ENCODE peak calls at places on chromosomes 2 and 18, in five cellular contexts. P, N, G, E and X are unnamed samples.

GRCh38 chr2:241350878-241351639 is 5.0 kb upstream of the FARP2 start:
- DNase-seq in P (no peak), N (no peak), G (no peak), E (no peak), X (no peak)

GRCh38 chr2:54866868-54867267 is 143.4 kb downstream of the EML6 start:
- DNase-seq in P (no peak), N (no peak), G (no peak), E (no peak), X (no peak)

GRCh38 chr2:198702796-198703195 is 754.9 kb downstream of the SATB2 start:
- DNase-seq in P (no peak), N (no peak), G (no peak), E (no peak), X (no peak)

GRCh38 chr18:32769242-32770180 is 3.3 kb downstream of the KLHL14 start:
- DNase-seq in P (no peak), N (no peak), G (peak), E (peak), X (peak)

GRCh38 chr18:56945171-56945863 is 201.6 kb upstream of the BOD1L2 start:
- DNase-seq in P (no peak), N (no peak), G (no peak), E (no peak), X (no peak)

GRCh38 chr18:27604583-27604982 is 419.5 kb upstream of the CHST9 start:
- DNase-seq in P (no peak), N (no peak), G (no peak), E (no peak), X (no peak)

GRCh38 chr2:211161236-211161635 is 604.8 kb downstream of the CPS1 start:
- DNase-seq in P (no peak), N (no peak), G (no peak), E (no peak), X (no peak)

GRCh38 chr18:59665057-59666007 is 31.9 kb downstream of the CCBE1 start:
- DNase-seq in P (no peak), N (no peak), G (no peak), E (no peak), X (no peak)

GRCh38 chr2:62178741-62179271 is 17.1 kb upstream of the B3GNT2 start:
- DNase-seq in P (no peak), N (peak), G (no peak), E (no peak), X (no peak)

GRCh38 chr2:105654474-105655004 is 90.2 kb upstream of the NCK2 start:
- DNase-seq in P (no peak), N (no peak), G (no peak), E (no peak), X (no peak)

GRCh38 chr2:169916623-169917022 is 89.4 kb downstream of the UBR3 start:
- DNase-seq in P (no peak), N (no peak), G (no peak), E (no peak), X (no peak)

GRCh38 chr2:33577084-33577483 is 22.0 kb downstream of the FAM98A start:
- DNase-seq in P (no peak), N (no peak), G (no peak), E (no peak), X (no peak)

GRCh38 chr2:215178121-215178520 is 39.7 kb upstream of the ABCA12 start:
- DNase-seq in P (no peak), N (no peak), G (no peak), E (no peak), X (no peak)

GRCh38 chr18:21391074-21391673 is 149.1 kb downstream of the GREB1L start:
- DNase-seq in P (no peak), N (no peak), G (no peak), E (no peak), X (no peak)

DNA sequence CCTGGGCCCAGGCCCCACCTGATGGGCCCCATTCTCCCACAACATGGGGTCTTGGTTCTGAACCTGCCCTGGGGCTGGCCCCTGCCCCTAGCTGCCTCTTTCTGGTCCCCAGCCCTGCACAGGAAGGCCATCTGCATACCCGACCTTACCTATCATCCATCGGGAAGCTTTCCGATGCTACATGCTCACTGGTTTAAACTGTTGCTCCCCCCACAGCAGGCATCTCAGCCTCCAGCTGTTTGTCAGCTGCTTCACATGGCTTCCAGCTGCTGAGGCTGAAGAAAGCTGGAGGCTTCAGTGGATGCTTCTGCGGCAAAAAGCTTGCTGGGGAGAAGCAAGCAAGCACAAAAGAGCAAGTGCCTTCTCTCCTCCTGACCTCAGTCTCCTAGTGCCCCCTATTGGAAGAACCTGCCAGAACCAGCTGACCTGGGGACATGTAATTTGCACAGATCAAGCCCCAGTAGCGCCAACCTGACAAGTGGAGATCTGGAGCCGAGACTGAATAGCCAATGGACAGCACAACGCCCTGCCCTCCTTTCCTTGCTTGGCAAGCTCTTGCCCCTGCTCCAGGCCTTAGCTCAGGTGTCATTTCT is 24.1 kb upstream of the RHOB start:
- DNase-seq in P (peak), N (no peak), G (no peak), E (no peak), X (no peak)
- TF ChIP-seq CTCF in P (no peak), N (no peak), G (no peak), E (no peak), X (peak)

DNA sequence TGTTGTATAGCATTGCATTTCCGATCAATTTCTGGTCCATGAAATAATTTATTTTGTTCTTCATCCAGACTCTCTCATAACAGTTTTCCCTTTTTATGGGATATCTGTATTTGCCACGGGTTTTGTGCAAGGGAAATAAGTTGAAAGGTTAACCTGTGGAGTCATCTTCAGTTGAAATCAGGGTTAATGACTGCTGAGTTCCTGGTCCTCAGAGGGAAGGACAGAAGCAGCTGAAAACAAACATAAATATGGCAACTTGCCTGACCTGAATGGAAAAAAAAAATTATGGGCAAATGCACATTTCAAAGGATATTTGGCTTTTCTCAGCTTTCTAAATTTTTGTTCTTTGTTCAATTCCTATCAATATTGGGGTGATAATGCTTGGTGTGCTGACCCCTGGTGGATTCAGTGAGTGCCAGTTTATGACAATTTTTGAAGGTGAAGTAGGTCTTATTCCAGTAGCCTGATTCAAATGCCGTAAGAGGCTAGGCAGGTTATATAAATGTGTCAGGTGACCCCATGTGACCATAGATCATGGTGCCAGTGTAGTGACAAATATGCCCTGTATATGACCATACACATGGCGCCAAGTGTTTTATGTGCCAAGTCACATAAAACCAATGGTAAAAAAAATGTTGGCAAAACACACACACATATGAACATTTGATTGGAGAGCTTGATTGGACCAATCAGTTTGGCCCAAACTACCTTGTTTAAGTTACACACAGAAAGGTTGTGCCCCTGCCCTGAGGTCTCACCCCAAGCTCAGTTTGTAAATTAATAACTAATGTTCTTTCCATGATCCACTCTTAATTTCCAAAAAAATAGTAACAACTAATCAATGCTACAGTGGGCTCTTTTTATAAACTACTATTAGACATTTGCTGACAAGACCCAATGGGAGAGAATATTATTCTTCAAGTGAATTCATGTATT is 47.6 kb upstream of the FAM124B start:
- DNase-seq in P (no peak), N (peak), G (no peak), E (no peak), X (no peak)
- TF ChIP-seq CTCF in P (no peak), N (peak), G (peak), E (peak), X (peak)

GRCh38 chr2:71734620-71735019 is 281.3 kb downstream of the DYSF start:
- DNase-seq in P (no peak), N (no peak), G (no peak), E (no peak), X (no peak)

GRCh38 chr2:71728036-71728435 is 274.7 kb downstream of the DYSF start:
- DNase-seq in P (no peak), N (no peak), G (no peak), E (no peak), X (no peak)

GRCh38 chr2:71727562-71727961 is 274.2 kb downstream of the DYSF start:
- DNase-seq in P (peak), N (no peak), G (no peak), E (no peak), X (no peak)

GRCh38 chr2:71725836-71726235 is 272.5 kb downstream of the DYSF start:
- DNase-seq in P (peak), N (no peak), G (no peak), E (no peak), X (no peak)

GRCh38 chr2:71730785-71731383 is 277.5 kb downstream of the DYSF start:
- DNase-seq in P (no peak), N (no peak), G (no peak), E (no peak), X (no peak)
- TF ChIP-seq CTCF in P (no peak), N (no peak), G (no peak), E (no peak), X (no peak)

DNA sequence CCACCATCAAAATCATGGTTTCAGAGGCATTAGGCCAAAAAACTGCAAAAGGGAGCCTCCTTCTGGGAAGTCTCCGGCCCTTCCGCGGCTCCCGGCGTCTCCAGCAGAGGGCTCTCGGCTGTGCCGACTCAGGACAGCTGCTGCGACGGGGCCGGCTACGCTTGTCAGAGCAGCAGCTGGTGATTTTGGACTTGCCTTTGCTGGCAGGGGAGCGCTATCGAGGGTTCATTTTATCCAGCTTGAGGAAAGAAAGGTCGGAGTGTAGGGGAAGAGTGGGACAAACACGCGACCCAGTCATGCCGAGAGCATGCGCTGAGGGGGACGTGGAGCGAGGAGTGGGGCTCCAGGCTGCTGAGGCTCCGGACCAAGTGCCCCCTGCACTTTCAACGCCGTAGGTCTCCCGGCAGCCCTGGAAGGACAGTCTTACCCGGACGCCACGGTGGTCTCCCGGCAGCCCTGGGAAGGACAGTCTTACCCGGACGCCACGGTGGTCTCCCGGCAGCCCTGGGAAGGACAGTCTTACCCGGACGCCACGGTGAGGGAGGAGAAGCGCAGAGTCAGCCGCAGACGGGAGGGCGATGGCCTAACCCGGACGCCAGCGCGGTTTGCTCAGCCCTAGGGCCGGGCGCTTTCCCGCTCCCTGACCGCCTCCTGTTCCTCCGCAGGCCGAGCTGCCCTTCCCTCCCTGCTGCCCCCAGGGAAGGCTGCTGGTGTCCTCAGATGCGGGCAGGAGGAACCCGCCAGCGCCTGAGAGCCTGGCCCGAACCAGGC is 21.7 kb downstream of the DDX18 start:
- DNase-seq in P (peak), N (peak), G (peak), E (peak), X (no peak)
- TF ChIP-seq CTCF in P (peak), N (peak), G (peak), E (peak), X (peak)

GRCh38 chr18:3728704-3729437 is 278.9 kb downstream of the TGIF1 start:
- DNase-seq in P (no peak), N (no peak), G (no peak), E (no peak), X (no peak)
- TF ChIP-seq CTCF in P (no peak), N (no peak), G (no peak), E (no peak), X (no peak)

DNA sequence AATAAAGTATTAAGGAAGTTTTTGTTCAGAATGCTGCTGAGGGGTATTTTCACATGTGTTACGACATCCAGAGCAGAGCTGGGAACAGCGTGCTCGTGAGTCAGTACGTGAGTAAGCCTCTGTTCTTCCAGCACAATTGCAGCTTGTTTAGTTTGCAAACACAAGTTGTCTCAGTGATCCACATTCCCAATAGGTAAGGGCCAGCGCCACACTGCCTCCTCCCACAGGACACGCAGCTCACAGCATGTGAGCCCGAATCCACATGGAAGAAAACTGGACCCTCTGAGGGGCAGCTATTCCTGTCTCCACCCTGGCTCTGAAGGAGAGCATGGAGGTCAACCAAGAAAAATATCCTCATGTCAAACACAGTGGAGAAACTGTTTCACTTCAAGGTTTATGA is 173.9 kb upstream of the PID1 start:
- DNase-seq in P (peak), N (peak), G (no peak), E (peak), X (no peak)
- TF ChIP-seq CTCF in P (no peak), N (no peak), G (no peak), E (no peak), X (peak)

DNA sequence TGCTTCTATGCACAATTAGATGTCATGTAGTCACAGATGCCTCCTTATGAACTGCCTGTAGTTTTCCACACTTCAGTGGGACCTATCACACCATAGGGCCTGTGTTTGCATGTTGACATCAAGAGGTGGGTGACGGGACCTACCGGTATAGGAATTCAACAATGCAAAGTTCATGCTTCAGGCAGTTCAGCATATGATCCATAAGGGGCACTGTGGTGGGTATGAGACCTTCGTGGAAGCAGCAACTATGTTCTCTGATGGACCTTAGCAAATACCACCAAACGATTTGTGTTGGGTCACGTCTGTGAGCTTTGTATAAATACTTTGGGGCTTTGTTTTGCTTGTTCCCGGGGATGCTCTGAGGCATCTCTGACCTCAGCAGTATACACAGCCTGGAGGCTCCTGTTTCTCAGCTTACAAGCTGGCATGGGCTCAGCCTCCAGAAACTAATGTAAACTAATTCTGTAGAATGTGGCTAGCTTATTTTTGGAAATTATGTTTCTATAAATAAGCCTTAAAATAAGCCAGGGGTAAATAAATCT is 111.6 kb downstream of the DTNA start:
- DNase-seq in P (no peak), N (no peak), G (no peak), E (no peak), X (no peak)
- TF ChIP-seq CTCF in P (no peak), N (no peak), G (no peak), E (no peak), X (peak)